ENCODE peak calls at places on chromosomes 6 and 20, in six cellular contexts. K, C, P, R, F and A are unnamed samples.

GRCh38 chr6:110214338-110214737 is 34.1 kb downstream of the CDC40 start:
- DNase-seq in F (no peak), R (no peak), P (no peak), K (no peak), C (no peak), A (no peak)

GRCh38 chr6:18600236-18600635 is 213.1 kb downstream of the RNF144B start:
- DNase-seq in P (no peak), F (no peak), R (no peak), C (no peak), K (no peak), A (no peak)

GRCh38 chr6:12941422-12941821 is 224.9 kb downstream of the PHACTR1 start:
- DNase-seq in P (peak; percentile 11), F (no peak), C (no peak), R (no peak), K (no peak), A (no peak)

GRCh38 chr6:154682633-154683125 is 50.5 kb upstream of the SCAF8 start:
- DNase-seq in C (no peak), P (no peak), K (no peak), R (no peak), F (no peak), A (no peak)

GRCh38 chr20:58293453-58293852 is 16.1 kb upstream of the RAB22A start:
- DNase-seq in R (no peak), C (no peak), K (no peak), P (no peak), F (no peak), A (no peak)

GRCh38 chr20:56187791-56188190 is 60.7 kb upstream of the MC3R start:
- DNase-seq in F (no peak), K (no peak), P (no peak), R (no peak), C (no peak), A (no peak)

GRCh38 chr6:83341765-83342164 is 89.1 kb downstream of the ME1 start:
- DNase-seq in K (no peak), R (no peak), F (no peak), C (no peak), P (no peak), A (no peak)

GRCh38 chr20:53900380-53900999 is 169.9 kb downstream of the BCAS1 start:
- DNase-seq in R (no peak), C (peak; percentile 95), F (no peak), P (peak; percentile 78), K (no peak), A (no peak)

GRCh38 chr6:15491255-15491985 is 171.4 kb downstream of the DTNBP1 start:
- DNase-seq in R (peak; percentile 76), F (peak; percentile 52), P (peak; percentile 86), C (peak; percentile 78), K (no peak), A (peak; percentile 83)

GRCh38 chr6:82144007-82144851 is 103.3 kb downstream of the IBTK start:
- DNase-seq in R (no peak), F (no peak), K (no peak), P (peak; percentile 85), C (peak; percentile 98), A (peak; percentile 20)

GRCh38 chr6:50555982-50556381 is 157.3 kb upstream of the TFAP2D start:
- DNase-seq in F (no peak), R (no peak), C (no peak), P (no peak), K (no peak), A (no peak)

GRCh38 chr20:44033344-44033743 is 118.7 kb downstream of the TOX2 start:
- DNase-seq in R (no peak), P (peak; percentile 28), C (peak; percentile 21), F (no peak), K (no peak), A (no peak)

GRCh38 chr6:137044366-137045220 is at the start of gene IL20RA:
- DNase-seq in C (no peak), K (peak; percentile 86), P (peak; percentile 14), F (no peak), R (peak; percentile 39), A (peak; percentile 73)

GRCh38 chr6:15340775-15341174 is 94.9 kb downstream of the JARID2 start:
- DNase-seq in P (no peak), K (no peak), C (no peak), F (no peak), R (no peak), A (no peak)

GRCh38 chr20:44600758-44601562 is 18.6 kb downstream of the PKIG start:
- DNase-seq in P (no peak), F (no peak), K (no peak), R (no peak), C (peak; percentile 47), A (no peak)

GRCh38 chr6:100203391-100203790 is 209.4 kb upstream of the MCHR2 start:
- DNase-seq in C (peak; percentile 97), K (no peak), R (no peak), F (no peak), P (peak; percentile 91), A (no peak)

GRCh38 chr6:21213492-21213891 is 380.1 kb upstream of the SOX4 start:
- DNase-seq in P (no peak), C (no peak), F (no peak), R (no peak), K (no peak), A (peak; percentile 54)

GRCh38 chr6:83872386-83873118 is 13.1 kb downstream of the CYB5R4 start:
- DNase-seq in K (no peak), R (no peak), P (peak; percentile 10), C (peak; percentile 29), F (no peak), A (no peak)

GRCh38 chr20:52209154-52209571 is 17.6 kb upstream of the ZFP64 start:
- DNase-seq in F (no peak), P (no peak), R (no peak), C (no peak), K (no peak), A (no peak)

GRCh38 chr6:108837236-108837971 is 10.8 kb upstream of the ARMC2 start:
- DNase-seq in C (peak; percentile 8), R (no peak), P (no peak), K (no peak), F (no peak), A (no peak)

GRCh38 chr20:29419378-29419777 is 1838.1 kb upstream of the DEFB115 start:
- DNase-seq in K (no peak), F (no peak), P (no peak), R (no peak), C (no peak), A (no peak)

GRCh38 chr6:130965657-130966056 is 97.4 kb downstream of the EPB41L2 start:
- DNase-seq in K (no peak), P (peak; percentile 76), F (no peak), R (no peak), C (peak; percentile 64), A (no peak)

GRCh38 chr6:15239606-15240364 is 6.1 kb upstream of the JARID2 start:
- DNase-seq in C (no peak), K (no peak), P (peak; percentile 47), R (no peak), F (no peak), A (no peak)

GRCh38 chr6:148441454-148441911 is 98.8 kb downstream of the SASH1 start:
- DNase-seq in F (no peak), P (peak; percentile 72), K (no peak), R (no peak), C (peak; percentile 90), A (no peak)

GRCh38 chr6:159107451-159108260 is 61.5 kb upstream of the FNDC1 start:
- DNase-seq in K (no peak), R (no peak), C (no peak), F (peak; percentile 47), P (no peak), A (no peak)

GRCh38 chr20:300345-300744 is 3.0 kb downstream of the ZCCHC3 start:
- DNase-seq in C (no peak), P (peak; percentile 22), K (no peak), R (no peak), F (no peak), A (no peak)

GRCh38 chr6:52953911-52954839 is 40.9 kb downstream of the GSTA4 start:
- DNase-seq in C (no peak), K (no peak), F (no peak), P (no peak), R (no peak), A (no peak)

DNA sequence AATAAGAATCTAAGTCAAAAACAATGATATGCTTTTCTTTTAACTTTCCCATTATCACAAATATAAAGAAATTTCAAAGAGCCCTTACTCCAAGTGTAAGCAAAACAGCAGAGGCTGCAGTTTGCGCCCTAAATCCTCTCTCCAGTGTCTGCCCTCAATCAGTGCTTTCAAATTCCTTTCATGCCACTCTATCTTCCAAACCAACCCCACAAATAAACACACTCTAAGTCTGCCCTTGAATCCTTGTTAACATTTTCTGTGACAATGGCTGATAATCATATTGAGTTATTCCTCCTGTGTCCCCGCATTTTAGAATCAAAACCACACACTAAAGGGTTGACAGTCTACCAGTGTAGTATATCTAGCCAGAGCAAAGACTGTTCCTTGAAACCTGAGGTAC is 317.9 kb upstream of the MARCKS start:
- DNase-seq in P (no peak), K (no peak), F (no peak), R (no peak), C (no peak), A (no peak)
- TF ChIP-seq CTCF in P (no peak), K (no peak), F (no peak), R (no peak), C (no peak), A (no peak)

GRCh38 chr20:32787168-32787567 is 25.0 kb downstream of the DNMT3B start:
- DNase-seq in P (no peak), R (no peak), K (no peak), F (no peak), C (no peak), A (no peak)
- TF ChIP-seq CTCF in P (no peak), R (no peak), K (no peak), F (no peak), C (no peak), A (no peak)

DNA sequence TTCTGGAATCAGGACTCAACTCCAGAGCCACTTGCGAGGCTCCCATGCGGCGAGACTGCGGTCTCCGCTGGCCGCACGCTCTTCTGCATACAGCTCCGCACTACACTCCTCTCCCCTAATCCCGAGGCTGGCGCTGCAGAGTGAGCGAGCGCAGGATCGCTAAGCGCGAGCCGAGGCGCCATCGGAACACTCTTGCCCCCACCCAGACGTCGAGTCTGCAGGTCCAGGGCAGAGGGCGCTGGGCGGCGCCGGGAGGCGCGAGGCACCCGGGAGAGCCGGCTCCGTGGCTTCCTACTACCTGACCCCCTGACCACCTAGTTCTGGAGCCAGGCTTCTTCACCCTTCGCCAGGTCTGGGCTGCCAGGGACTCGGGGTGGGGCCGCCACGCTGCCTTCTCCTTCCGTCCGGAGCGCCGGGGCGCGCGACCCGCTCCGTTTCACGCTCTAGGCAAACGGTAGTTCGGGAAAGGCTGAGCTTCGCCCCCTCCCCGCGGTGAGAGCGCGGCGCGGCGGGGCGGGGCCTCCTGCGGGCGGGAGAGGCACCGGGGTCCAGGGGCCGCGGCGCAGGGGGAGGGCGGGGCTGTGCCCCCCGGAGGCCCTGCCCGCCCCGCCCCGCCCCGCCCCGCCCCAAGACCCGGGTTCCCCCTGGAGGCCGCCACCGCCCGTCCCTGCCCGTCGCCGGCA is 5.4 kb upstream of the TUBB2A start:
- DNase-seq in R (peak; percentile 33), K (peak; percentile 88), F (peak; percentile 12), P (peak; percentile 79), C (peak; percentile 71), A (peak; percentile 94)
- TF ChIP-seq CTCF in R (no peak), K (no peak), F (no peak), P (peak; percentile 9), C (peak; percentile 15), A (no peak)

DNA sequence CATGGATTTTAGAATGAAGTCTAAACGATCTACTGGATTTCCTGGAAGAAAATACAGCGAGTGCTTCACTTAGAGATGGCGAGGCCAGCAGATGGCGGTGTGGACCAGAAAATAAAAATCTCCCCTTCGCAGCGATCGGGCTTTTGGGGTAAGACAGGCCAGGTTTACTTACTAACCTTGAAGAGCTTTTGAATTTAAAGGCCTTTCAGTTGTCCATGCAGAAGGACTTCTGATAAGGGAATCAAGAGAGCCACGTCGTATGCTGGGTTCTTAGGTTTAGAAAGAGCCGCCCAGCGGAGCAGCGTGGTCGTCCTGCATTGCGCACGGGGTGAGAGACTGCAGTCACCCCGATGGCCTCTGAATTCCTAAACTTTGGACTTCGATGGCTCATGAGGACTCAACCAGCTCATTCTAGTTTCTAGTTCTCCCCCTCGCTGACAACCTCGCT is 125.2 kb upstream of the RALGAPA2 start:
- DNase-seq in P (peak; percentile 67), F (no peak), K (peak; percentile 74), R (peak; percentile 37), C (peak; percentile 35), A (peak; percentile 54)
- TF ChIP-seq CTCF in P (peak; percentile 54), F (peak; percentile 31), K (peak; percentile 71), R (peak; percentile 51), C (peak; percentile 70), A (peak; percentile 47)